ENCODE peak calls at places on chromosomes 16 and 17, in five cellular contexts. I is GM04504; N is WTC11; B is stimulated activated CD8-positive, alpha-beta memory T cell treated with anti-CD3 and anti-CD28 coated beads, Interleukin-2, amount 100 ng/mL, for 48 hours; Y is tibial nerve. C is an unnamed sample.

GRCh38 chr16:83059237-83059636 is 432.5 kb downstream of the CDH13 start:
- DNase-seq in N (no peak), Y (no peak), I (no peak), B (no peak), C (no peak)

GRCh38 chr17:65183736-65184135 is 46.6 kb downstream of the RGS9 start:
- DNase-seq in N (peak), I (no peak), Y (no peak), B (no peak), C (no peak)

GRCh38 chr17:82889496-82890338 is 49.9 kb upstream of the ZNF750 start:
- DNase-seq in B (no peak), I (no peak), N (no peak), Y (no peak), C (no peak)

GRCh38 chr16:9091867-9092281 is 430 bp downstream of the HAPSTR1 start:
- DNase-seq in Y (peak), N (peak), I (no peak), B (peak), C (peak)

GRCh38 chr17:76868669-76869208 is 535 bp downstream of the MGAT5B start:
- DNase-seq in N (peak), Y (no peak), I (no peak), B (no peak), C (no peak)

GRCh38 chr17:47895254-47895855 is 681 bp upstream of the SP2 start:
- DNase-seq in I (no peak), N (no peak), B (peak), Y (no peak), C (no peak)

GRCh38 chr16:31127182-31127581 is 8.3 kb downstream of the PRSS8 start:
- DNase-seq in I (no peak), B (no peak), Y (no peak), N (no peak), C (no peak)

GRCh38 chr17:45763182-45763581 is 20.9 kb upstream of the CRHR1 start:
- DNase-seq in Y (no peak), N (no peak), I (no peak), B (no peak), C (no peak)

GRCh38 chr17:61490540-61490975 is 38.3 kb downstream of the TBX4 start:
- DNase-seq in Y (no peak), I (peak), B (no peak), N (no peak), C (no peak)

C was measured in activated T-helper 2 cell treated with anti-CD3 and anti-CD28 coated beads, Interferon-gamma antibody, Interleukin-2, Interleukin-4, amounts not matched to agents 10 μg/mL and 5 μg/mL and 100 μg/mL, durations not matched to agents 14 hours and 24 hours and 36 hours.